ENCODE peak calls at places on chromosomes 5 and 9, in nine cellular contexts. Z is tibial nerve, M is H1, G is sigmoid colon, C is HCT116, O is Peyer's patch, H is stomach, T is esophagus squamous epithelium, E is heart left ventricle. Y is an unnamed sample. For H3K36me3, the result is how much of the 10 kb centered on the place peaks cover.

GRCh38 chr5:168023190-168023589 is 268.3 kb upstream of the WWC1 start:
- DNase-seq in M (no peak), Z (peak), H (no peak), C (no peak), E (peak), G (peak), T (no peak), O (no peak), Y (no peak)

GRCh38 chr9:70578720-70579119 is 164.3 kb upstream of the KLF9 start:
- DNase-seq in O (no peak), C (no peak), G (no peak), T (no peak), E (no peak), H (no peak), M (no peak), Z (no peak), Y (no peak)

GRCh38 chr5:107241841-107242240 is 428.9 kb downstream of the EFNA5 start:
- DNase-seq in M (no peak), O (no peak), H (no peak), E (no peak), T (no peak), C (no peak), Z (no peak), G (no peak), Y (no peak)

GRCh38 chr9:107224252-107224651 is 58.8 kb upstream of the RAD23B start:
- DNase-seq in O (no peak), Z (no peak), G (no peak), T (no peak), E (no peak), C (no peak), H (no peak), M (no peak), Y (no peak)

GRCh38 chr5:149039501-149039900 is 23.4 kb downstream of the SH3TC2 start:
- DNase-seq in T (no peak), C (no peak), H (no peak), G (no peak), E (no peak), M (no peak), Z (no peak), O (no peak), Y (no peak)

GRCh38 chr5:88236866-88237642 is 31.6 kb downstream of the TMEM161B start:
- DNase-seq in M (no peak), T (no peak), Z (no peak), H (no peak), C (no peak), E (no peak), G (no peak), O (no peak), Y (no peak)

GRCh38 chr5:78689893-78690592 is 41.5 kb upstream of the LHFPL2 start:
- DNase-seq in O (no peak), Z (no peak), C (no peak), H (no peak), T (no peak), G (no peak), M (no peak), E (no peak), Y (no peak)

GRCh38 chr9:22037954-22038690 is 29.0 kb upstream of the CDKN2B start:
- DNase-seq in G (no peak), C (peak), M (no peak), Z (no peak), E (no peak), H (no peak), O (no peak), T (no peak), Y (no peak)

GRCh38 chr5:59485104-59485503 is 408.4 kb downstream of the PDE4D start:
- DNase-seq in C (no peak), H (no peak), O (no peak), Z (no peak), T (no peak), G (no peak), M (no peak), E (no peak), Y (no peak)

GRCh38 chr5:13783731-13784130 is 160.8 kb downstream of the DNAH5 start:
- DNase-seq in O (no peak), M (no peak), C (no peak), G (no peak), E (no peak), Z (no peak), H (no peak), T (no peak), Y (peak)

GRCh38 chr5:16776611-16777251 is 159.4 kb downstream of the MYO10 start:
- DNase-seq in T (no peak), O (no peak), C (no peak), G (no peak), H (no peak), Z (peak), M (no peak), E (peak), Y (no peak)

GRCh38 chr5:9337908-9338307 is 208.0 kb downstream of the SEMA5A start:
- DNase-seq in Z (no peak), M (no peak), G (no peak), C (no peak), E (no peak), T (no peak), O (no peak), H (no peak), Y (no peak)

GRCh38 chr5:17398439-17398838 is 99.6 kb upstream of the TAF11L2 start:
- DNase-seq in G (no peak), M (no peak), T (no peak), C (no peak), H (no peak), Z (no peak), E (no peak), O (no peak), Y (no peak)

GRCh38 chr9:128552153-128552743 is at the start of gene SPTAN1:
- DNase-seq in O (peak), H (peak), Z (peak), G (peak), T (peak), E (peak), C (peak), M (peak), Y (no peak)

GRCh38 chr5:154351566-154351965 is 94.2 kb upstream of the SAP30L start:
- DNase-seq in O (no peak), H (no peak), E (no peak), M (no peak), G (no peak), C (no peak), T (no peak), Z (no peak), Y (no peak)

GRCh38 chr5:141611289-141611688 is 7.5 kb downstream of the DIAPH1 start:
- DNase-seq in G (no peak), E (no peak), T (no peak), H (no peak), O (no peak), Z (no peak), C (no peak), M (no peak), Y (no peak)

GRCh38 chr9:77883846-77884771 is 147.5 kb downstream of the GNAQ start:
- DNase-seq in Z (no peak), M (no peak), T (no peak), H (no peak), C (no peak), G (no peak), E (no peak), O (no peak), Y (no peak)

GRCh38 chr5:174547814-174548213 is 176.6 kb upstream of the MSX2 start:
- DNase-seq in C (no peak), T (no peak), Z (no peak), M (no peak), O (no peak), H (no peak), E (no peak), G (no peak), Y (no peak)

GRCh38 chr5:176886336-176887251 is 12.6 kb downstream of the HK3 start:
- DNase-seq in C (no peak), T (no peak), M (no peak), Z (no peak), G (peak), H (no peak), E (no peak), O (no peak), Y (peak)

GRCh38 chr5:1511651-1512540 is 11.9 kb downstream of the LPCAT1 start:
- DNase-seq in T (no peak), G (peak), H (peak), O (peak), M (peak), E (peak), Z (no peak), C (peak), Y (peak)

GRCh38 chr5:56123531-56124243 is 109.4 kb downstream of the ANKRD55 start:
- DNase-seq in C (peak), E (peak), T (peak), G (peak), H (peak), Z (no peak), O (no peak), M (peak), Y (peak)

GRCh38 chr9:109031241-109031640 is 17.9 kb upstream of the CTNNAL1 start:
- DNase-seq in Z (no peak), C (no peak), H (no peak), O (no peak), T (no peak), E (no peak), M (no peak), G (no peak), Y (no peak)

GRCh38 chr5:141547488-141547887 is 58.6 kb downstream of the PCDHGC5 start:
- DNase-seq in T (no peak), Z (no peak), E (no peak), H (no peak), G (no peak), O (no peak), C (peak), M (no peak), Y (no peak)

GRCh38 chr9:125544988-125545651 is 161.9 kb downstream of the MAPKAP1 start:
- DNase-seq in H (peak), T (no peak), O (no peak), G (no peak), E (no peak), M (no peak), C (no peak), Z (no peak), Y (peak)

GRCh38 chr5:149254506-149254905 is 17.2 kb upstream of the AFAP1L1 start:
- DNase-seq in M (peak), G (no peak), H (no peak), Z (no peak), C (no peak), O (no peak), T (no peak), E (no peak), Y (no peak)

GRCh38 chr9:104863180-104863883 is 64.6 kb downstream of the ABCA1 start:
- DNase-seq in E (peak), T (no peak), M (no peak), Z (peak), C (peak), H (peak), G (no peak), O (peak), Y (peak)

GRCh38 chr5:173878224-173878967 is 9.8 kb upstream of the CPEB4 start:
- DNase-seq in M (no peak), T (no peak), C (no peak), G (no peak), Z (no peak), H (peak), E (peak), O (no peak), Y (peak)

GRCh38 chr9:9170735-9171134 is 1371.2 kb upstream of the DMAC1 start:
- DNase-seq in H (no peak), O (no peak), C (no peak), G (no peak), E (no peak), Z (no peak), T (no peak), M (no peak), Y (no peak)

GRCh38 chr9:89312154-89312616 is 1.2 kb downstream of the CKS2 start:
- DNase-seq in C (no peak), O (no peak), M (no peak), E (no peak), H (no peak), Z (no peak), T (no peak), G (no peak), Y (peak)

GRCh38 chr5:79935992-79936643 is 54.9 kb downstream of the MTX3 start:
- DNase-seq in O (no peak), G (peak), T (no peak), H (no peak), M (no peak), E (peak), C (no peak), Z (peak), Y (peak)

GRCh38 chr5:82100303-82101077 is 128.7 kb downstream of the ATG10 start:
- DNase-seq in Z (no peak), O (no peak), G (no peak), T (no peak), M (no peak), E (no peak), H (no peak), C (no peak), Y (no peak)

GRCh38 chr5:175773534-175774070 is 97.8 kb upstream of the CPLX2 start:
- DNase-seq in O (no peak), T (no peak), C (no peak), E (no peak), H (no peak), G (no peak), Z (no peak), M (no peak), Y (no peak)

GRCh38 chr9:70995511-70995910 is 125.9 kb downstream of the TRPM3 start:
- DNase-seq in O (no peak), T (no peak), E (no peak), Z (no peak), C (no peak), G (no peak), M (no peak), H (no peak), Y (no peak)

GRCh38 chr5:11329676-11330075 is 568.6 kb upstream of the DAP start:
- DNase-seq in H (no peak), T (no peak), M (no peak), E (no peak), Z (no peak), G (no peak), C (no peak), O (no peak), Y (no peak)

GRCh38 chr5:174424219-174425053 is 299.9 kb upstream of the MSX2 start:
- DNase-seq in T (no peak), C (no peak), E (no peak), M (no peak), G (no peak), H (no peak), Z (no peak), O (no peak), Y (peak)

GRCh38 chr5:154756871-154757646 is 1.9 kb downstream of the LARP1 start:
- DNase-seq in C (no peak), O (peak), T (no peak), E (peak), Z (no peak), H (peak), G (peak), M (no peak), Y (peak)

GRCh38 chr5:53934126-53934856 is 373.9 kb downstream of the NDUFS4 start:
- DNase-seq in C (no peak), Z (no peak), H (no peak), O (no peak), E (no peak), G (no peak), T (no peak), M (no peak), Y (no peak)

GRCh38 chr9:133151601-133152525 is 11.9 kb downstream of the GBGT1 start:
- DNase-seq in O (no peak), H (no peak), C (no peak), M (no peak), T (no peak), E (no peak), Z (no peak), G (no peak), Y (no peak)
- TF ChIP-seq POLR2A in O (no peak), H (no peak), C (no peak), M (no peak), T (no peak), E (no peak), Z (no peak), G (no peak), Y (no peak)

GRCh38 chr9:136207616-136208015 is 2.7 kb upstream of the LHX3 start:
- DNase-seq in T (no peak), M (no peak), H (no peak), E (no peak), Z (no peak), G (no peak), O (no peak), C (no peak), Y (no peak)
- H3K36me3 ChIP-seq in T (under half), M (under half), H (half or more), E (under half), Z (half or more), G (under half), O (under half), C (under half), Y (under half)

GRCh38 chr5:5165541-5166002 is 25.4 kb downstream of the ADAMTS16 start:
- DNase-seq in M (no peak), H (no peak), T (no peak), Z (no peak), C (no peak), G (no peak), E (no peak), O (no peak), Y (no peak)
- H3K27ac ChIP-seq in M (no peak), H (no peak), T (no peak), Z (no peak), C (no peak), G (no peak), E (no peak), O (no peak), Y (no peak)

GRCh38 chr9:134066923-134067851 is 639 bp downstream of the BRD3 start:
- DNase-seq in G (peak), H (peak), M (no peak), C (no peak), T (no peak), O (peak), E (no peak), Z (no peak), Y (peak)

GRCh38 chr9:134068742-134069535 is 1.1 kb upstream of the BRD3 start:
- DNase-seq in M (no peak), G (peak), Z (no peak), H (peak), T (no peak), C (no peak), E (no peak), O (no peak), Y (peak)

GRCh38 chr9:134066546-134066922 is 1.3 kb downstream of the BRD3 start:
- DNase-seq in M (no peak), Z (no peak), E (no peak), C (no peak), O (peak), H (peak), G (no peak), T (no peak), Y (no peak)

GRCh38 chr9:134069536-134070399 is 1.9 kb upstream of the BRD3 start:
- DNase-seq in M (no peak), T (no peak), G (no peak), Z (no peak), E (no peak), H (peak), C (no peak), O (no peak), Y (no peak)

GRCh38 chr9:134067904-134068741 is at the start of gene BRD3:
- DNase-seq in E (peak), Z (peak), G (peak), C (peak), M (peak), H (peak), O (peak), T (peak), Y (peak)
- TF ChIP-seq POLR2A in E (peak), Z (peak), G (no peak), C (peak), M (no peak), H (no peak), O (peak), T (peak), Y (peak)

DNA sequence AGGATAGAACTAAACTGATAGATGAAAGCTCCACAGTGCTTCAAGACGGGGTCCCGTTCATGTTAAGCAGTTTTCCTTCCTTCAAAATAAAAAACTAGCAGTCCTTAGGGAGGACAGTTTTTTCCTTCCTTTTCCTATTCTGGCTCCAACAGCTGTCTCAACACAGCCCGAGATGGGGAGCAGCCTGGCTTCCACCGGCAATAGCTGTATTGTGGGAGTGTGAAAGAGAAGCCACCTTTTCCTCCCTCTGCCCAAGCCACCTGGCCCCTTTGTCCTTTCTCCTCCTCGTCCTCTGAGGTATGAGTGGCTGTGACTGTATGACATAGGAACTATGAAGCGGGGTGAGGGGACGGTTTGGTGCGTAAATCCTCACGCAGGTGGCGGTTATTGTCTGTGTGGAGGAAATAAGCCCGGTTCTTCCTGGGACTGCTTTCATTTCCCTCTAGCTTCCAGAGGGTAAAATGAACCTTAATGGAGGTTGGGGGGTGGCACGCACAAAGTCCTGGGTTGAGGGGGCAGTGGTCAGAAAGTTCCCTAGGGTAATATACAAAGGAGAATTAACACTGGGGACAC is 292.0 kb upstream of the DMRT1 start:
- DNase-seq in E (no peak), M (no peak), G (no peak), Z (no peak), O (no peak), T (no peak), H (no peak), C (no peak), Y (no peak)
- H3K36me3 ChIP-seq in E (under half), M (under half), G (under half), Z (under half), O (under half), T (under half), H (under half), C (under half), Y (under half)

DNA sequence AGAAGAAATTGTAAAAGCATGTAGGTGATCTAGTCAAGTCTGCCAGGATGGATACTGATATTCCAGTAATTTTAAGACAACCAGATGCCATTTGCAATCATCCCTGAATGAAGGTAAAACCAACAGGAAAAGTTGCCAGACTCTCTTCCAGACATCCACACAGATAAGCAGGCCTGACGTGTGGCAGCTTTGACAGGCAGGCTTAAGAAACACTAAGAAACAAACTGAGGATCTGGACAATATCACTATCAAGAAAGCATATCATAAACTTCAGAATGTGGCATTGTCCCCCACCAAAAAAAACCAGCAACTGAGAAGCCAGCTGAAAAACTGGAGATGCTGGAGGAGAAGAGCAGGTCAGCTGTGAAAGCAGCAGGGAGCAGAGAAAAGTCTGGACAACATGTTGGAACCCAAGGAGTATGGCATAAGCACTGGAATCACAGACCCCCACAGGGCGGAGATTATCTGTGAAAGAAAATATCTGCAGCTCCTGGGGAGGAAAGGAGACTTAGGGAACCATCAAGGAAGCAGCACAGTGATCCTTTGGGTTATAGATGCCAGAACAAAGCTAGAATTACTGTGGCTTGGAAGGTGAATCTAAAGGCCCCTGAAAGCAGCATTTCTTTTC is 307.0 kb downstream of the CWC27 start:
- DNase-seq in H (no peak), T (no peak), E (no peak), G (no peak), M (no peak), C (no peak), Z (no peak), O (no peak), Y (no peak)
- H3K27ac ChIP-seq in H (peak), T (no peak), E (peak), G (peak), M (no peak), C (no peak), Z (no peak), O (no peak), Y (no peak)